ENCODE peak calls at places on chromosomes 11 and 22, in ten cellular contexts. G, L, X, S, T, F, O, P, B and H are unnamed samples. For H3K27me3, the result is how much of the 10 kb centered on the place peaks cover.

GRCh38 chr22:44399906-44400762 is 87.4 kb upstream of the SHISAL1 start:
- DNase-seq in G (no peak), L (no peak), X (no peak), S (peak), T (peak), F (peak), O (peak), P (no peak), B (no peak), H (no peak)

GRCh38 chr22:26474687-26475086 is 8.9 kb downstream of the HPS4 start:
- DNase-seq in G (no peak), L (no peak), X (no peak), S (no peak), T (no peak), F (no peak), O (no peak), P (no peak), B (no peak), H (no peak)

GRCh38 chr11:109884501-109884900 is 208.7 kb upstream of the ZC3H12C start:
- DNase-seq in G (no peak), L (no peak), X (no peak), S (no peak), T (no peak), F (no peak), O (no peak), P (no peak), B (no peak), H (no peak)

GRCh38 chr11:79919340-79919739 is 478.5 kb upstream of the TENM4 start:
- DNase-seq in G (no peak), L (no peak), X (no peak), S (no peak), T (no peak), F (no peak), O (peak), P (no peak), B (no peak), H (peak)

GRCh38 chr22:43228330-43228729 is 41.4 kb upstream of the TTLL12 start:
- DNase-seq in G (peak), L (no peak), X (peak), S (no peak), T (peak), F (peak), O (peak), P (no peak), B (no peak), H (no peak)

GRCh38 chr11:77107950-77108349 is 5.3 kb downstream of the OMP start:
- DNase-seq in G (peak), L (no peak), X (no peak), S (peak), T (no peak), F (peak), O (peak), P (no peak), B (no peak), H (no peak)

GRCh38 chr22:30701872-30702271 is 7.2 kb downstream of the OSBP2 start:
- DNase-seq in G (peak), L (no peak), X (no peak), S (no peak), T (no peak), F (no peak), O (no peak), P (no peak), B (no peak), H (no peak)

GRCh38 chr11:77374108-77374507 is 72.6 kb upstream of the GDPD4 start:
- DNase-seq in G (no peak), L (no peak), X (no peak), S (no peak), T (no peak), F (no peak), O (no peak), P (no peak), B (no peak), H (no peak)

GRCh38 chr11:612201-612960 is 3.4 kb downstream of the IRF7 start:
- DNase-seq in G (peak), L (no peak), X (peak), S (no peak), T (no peak), F (peak), O (peak), P (no peak), B (no peak), H (no peak)

GRCh38 chr22:40509401-40510134 is 127.0 kb downstream of the MRTFA start:
- DNase-seq in G (no peak), L (peak), X (no peak), S (peak), T (no peak), F (peak), O (peak), P (no peak), B (no peak), H (no peak)

GRCh38 chr22:41501209-41501608 is 32.3 kb downstream of the ACO2 start:
- DNase-seq in G (no peak), L (no peak), X (peak), S (no peak), T (peak), F (no peak), O (no peak), P (no peak), B (no peak), H (no peak)

GRCh38 chr22:27896251-27896650 is 22.8 kb downstream of the PITPNB start:
- DNase-seq in G (no peak), L (no peak), X (no peak), S (no peak), T (no peak), F (no peak), O (peak), P (no peak), B (no peak), H (no peak)

GRCh38 chr22:24159650-24160049 is 21.6 kb upstream of the SUSD2 start:
- DNase-seq in G (no peak), L (no peak), X (no peak), S (peak), T (no peak), F (no peak), O (no peak), P (no peak), B (no peak), H (no peak)

GRCh38 chr11:10779086-10779485 is 28.0 kb downstream of the CTR9 start:
- DNase-seq in G (no peak), L (no peak), X (no peak), S (no peak), T (no peak), F (no peak), O (no peak), P (no peak), B (no peak), H (no peak)

GRCh38 chr11:44524751-44525171 is 40.7 kb upstream of the CD82 start:
- DNase-seq in G (no peak), L (no peak), X (no peak), S (no peak), T (no peak), F (no peak), O (no peak), P (no peak), B (no peak), H (no peak)

GRCh38 chr11:2193099-2193886 is 21.7 kb upstream of the TH start:
- DNase-seq in G (no peak), L (no peak), X (no peak), S (no peak), T (peak), F (peak), O (peak), P (no peak), B (no peak), H (no peak)

GRCh38 chr11:79116600-79116999 is 324.2 kb downstream of the TENM4 start:
- DNase-seq in G (no peak), L (no peak), X (no peak), S (no peak), T (no peak), F (no peak), O (no peak), P (no peak), B (no peak), H (no peak)

GRCh38 chr11:96391698-96392307 is 2.0 kb downstream of the JRKL start:
- DNase-seq in G (no peak), L (no peak), X (no peak), S (no peak), T (no peak), F (no peak), O (no peak), P (no peak), B (no peak), H (no peak)

GRCh38 chr11:70775386-70775785 is 377.1 kb downstream of the CTTN start:
- DNase-seq in G (no peak), L (no peak), X (no peak), S (no peak), T (no peak), F (no peak), O (no peak), P (no peak), B (no peak), H (no peak)
- H3K27me3 ChIP-seq in G (under half), L (under half), X (under half), S (under half), T (under half), F (under half), O (under half), P (under half), B (under half), H (under half)

DNA sequence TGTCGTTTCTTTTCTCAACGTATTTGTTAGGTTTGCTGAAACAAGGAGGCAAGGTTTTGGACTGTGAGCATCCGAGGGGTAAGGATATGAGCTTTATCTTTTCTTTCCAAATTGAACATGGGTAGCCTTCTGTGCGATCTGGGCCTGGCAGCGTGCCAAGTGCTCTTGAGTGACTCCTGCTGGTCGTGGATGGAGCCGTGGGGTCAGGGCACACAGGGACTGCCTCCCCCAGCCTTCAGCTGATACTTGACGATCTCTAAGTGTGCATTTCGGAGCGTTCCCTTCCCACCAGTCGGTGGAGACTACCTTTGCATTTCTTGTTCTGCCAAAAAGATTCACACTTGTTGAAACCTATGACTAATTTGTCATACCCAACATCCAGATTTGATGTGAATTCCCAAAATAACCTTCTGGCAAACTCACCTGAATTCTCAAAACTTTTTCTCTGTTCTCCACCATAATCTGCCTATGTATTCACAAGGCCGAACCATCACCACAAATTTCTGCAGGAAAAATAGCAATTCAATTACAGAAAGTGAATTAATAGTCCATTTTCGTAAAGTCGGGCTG is 40.2 kb upstream of the CLMP start:
- DNase-seq in G (peak), L (peak), X (peak), S (no peak), T (peak), F (peak), O (peak), P (no peak), B (no peak), H (no peak)
- TF ChIP-seq POLR2AphosphoS5 in G (peak), L (peak), X (no peak), S (no peak), T (no peak), F (no peak), O (peak), P (peak), B (no peak), H (peak)

DNA sequence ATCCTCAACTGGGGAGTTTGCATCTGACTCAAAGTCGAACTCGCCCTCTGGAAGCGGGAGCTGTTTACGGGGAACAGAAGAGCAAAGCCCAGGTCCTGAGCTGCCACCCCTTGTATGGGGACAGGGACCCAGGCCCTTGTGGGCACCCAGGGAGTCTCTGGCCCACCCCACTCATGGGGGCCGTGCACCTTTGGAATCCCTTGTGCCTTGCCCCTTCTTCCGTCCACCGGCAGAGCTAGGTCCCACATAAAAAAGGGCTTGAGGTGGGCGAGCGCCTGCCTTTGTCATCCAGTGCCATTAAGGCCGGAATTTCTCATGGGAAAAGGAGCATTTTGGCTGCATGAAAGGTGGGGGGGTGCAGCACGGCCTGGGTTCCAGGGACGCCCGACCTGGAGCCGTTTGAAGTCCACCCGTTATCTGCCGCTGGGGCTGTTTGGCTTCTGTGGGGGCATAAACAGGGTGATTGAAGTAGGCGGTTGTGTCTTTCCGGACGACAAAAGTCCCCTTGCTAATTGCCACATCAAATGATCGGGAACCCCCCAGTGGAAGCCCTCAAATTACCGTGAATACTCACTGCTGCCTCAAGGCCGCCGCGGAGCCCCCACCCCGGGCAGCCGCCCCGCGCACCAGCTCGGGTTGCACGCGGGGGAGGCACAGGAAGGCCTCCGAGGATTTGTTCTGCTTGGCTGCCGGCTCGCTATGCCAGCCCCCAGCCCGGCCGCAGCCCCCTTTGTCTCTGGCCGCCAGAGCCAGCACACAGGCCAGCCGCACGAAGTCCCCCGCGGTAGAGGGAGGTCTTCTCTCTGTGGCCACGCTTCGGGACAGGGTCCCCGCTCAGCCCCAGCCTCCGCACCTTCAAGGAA is 49.0 kb upstream of the FGF3 start:
- DNase-seq in G (no peak), L (no peak), X (peak), S (no peak), T (peak), F (no peak), O (no peak), P (no peak), B (no peak), H (no peak)
- H3K27me3 ChIP-seq in G (under half), L (under half), X (under half), S (under half), T (under half), F (under half), O (under half), P (under half), B (under half), H (under half)

GRCh38 chr11:13189561-13190435 is 87.8 kb upstream of the BMAL1 start:
- DNase-seq in G (no peak), L (no peak), X (no peak), S (no peak), T (no peak), F (no peak), O (no peak), P (no peak), B (no peak), H (no peak)

GRCh38 chr11:13183094-13183825 is 94.3 kb upstream of the BMAL1 start:
- DNase-seq in G (no peak), L (no peak), X (peak), S (no peak), T (peak), F (no peak), O (no peak), P (no peak), B (no peak), H (no peak)

GRCh38 chr11:13188179-13188578 is 89.4 kb upstream of the BMAL1 start:
- DNase-seq in G (no peak), L (no peak), X (no peak), S (no peak), T (no peak), F (no peak), O (no peak), P (no peak), B (no peak), H (no peak)

GRCh38 chr11:13184295-13184794 is 93.2 kb upstream of the BMAL1 start:
- DNase-seq in G (no peak), L (no peak), X (no peak), S (peak), T (no peak), F (no peak), O (no peak), P (no peak), B (no peak), H (no peak)

DNA sequence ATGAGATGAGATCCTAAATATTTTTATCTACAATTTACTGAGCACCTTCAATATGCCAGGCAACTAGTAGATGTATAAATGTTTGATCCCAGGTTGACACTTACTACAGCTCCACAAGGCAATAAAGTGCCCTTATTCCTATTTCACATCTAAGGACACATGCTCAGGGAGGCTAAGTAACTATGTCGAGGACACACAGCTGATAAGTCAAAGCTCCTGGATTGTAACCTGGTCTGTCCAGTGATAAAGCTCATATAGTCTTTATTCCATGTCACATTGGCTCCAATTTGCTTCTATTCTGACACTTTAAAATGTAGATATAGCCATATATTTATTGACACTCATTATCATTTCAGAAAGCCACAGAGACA is 93.8 kb upstream of the BMAL1 start:
- DNase-seq in G (no peak), L (no peak), X (no peak), S (no peak), T (no peak), F (no peak), O (no peak), P (no peak), B (no peak), H (no peak)
- TF ChIP-seq POLR2AphosphoS5 in G (no peak), L (no peak), X (no peak), S (no peak), T (no peak), F (no peak), O (no peak), P (no peak), B (no peak), H (no peak)

GRCh38 chr22:39238561-39238960 is 6.2 kb downstream of the PDGFB start:
- DNase-seq in G (no peak), L (no peak), X (no peak), S (no peak), T (no peak), F (no peak), O (no peak), P (no peak), B (no peak), H (no peak)
- H3K27me3 ChIP-seq in G (under half), L (under half), X (under half), S (under half), T (under half), F (under half), O (half or more), P (under half), B (under half), H (half or more)

GRCh38 chr22:29208879-29209623 is 3.4 kb downstream of the EMID1 start:
- DNase-seq in G (no peak), L (no peak), X (no peak), S (no peak), T (peak), F (peak), O (peak), P (no peak), B (no peak), H (no peak)
- TF ChIP-seq POLR2AphosphoS5 in G (no peak), L (no peak), X (no peak), S (no peak), T (no peak), F (no peak), O (no peak), P (no peak), B (no peak), H (no peak)

DNA sequence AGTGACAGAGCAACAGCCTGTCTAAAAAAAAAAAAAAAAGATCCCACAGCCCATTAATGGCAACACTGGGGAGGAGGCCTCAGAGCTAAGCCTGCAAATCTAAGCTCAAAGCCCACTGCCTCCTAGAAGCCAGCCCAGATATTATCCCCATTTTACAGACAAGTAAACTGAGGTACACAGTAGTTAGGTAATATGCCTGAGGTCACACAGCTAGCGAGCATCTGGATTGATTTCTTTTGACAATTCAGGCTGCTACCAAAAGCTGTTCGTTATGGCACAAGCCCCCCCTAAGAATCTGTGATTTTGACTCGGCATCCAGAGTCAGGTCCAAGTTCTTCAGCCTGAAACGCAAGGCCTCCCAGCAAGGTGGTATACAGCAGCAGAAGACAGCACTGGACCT is 13.7 kb downstream of the ELFN2 start:
- DNase-seq in G (no peak), L (no peak), X (no peak), S (no peak), T (no peak), F (no peak), O (no peak), P (no peak), B (no peak), H (no peak)
- H3K27me3 ChIP-seq in G (under half), L (under half), X (under half), S (under half), T (under half), F (under half), O (half or more), P (under half), B (under half), H (under half)

DNA sequence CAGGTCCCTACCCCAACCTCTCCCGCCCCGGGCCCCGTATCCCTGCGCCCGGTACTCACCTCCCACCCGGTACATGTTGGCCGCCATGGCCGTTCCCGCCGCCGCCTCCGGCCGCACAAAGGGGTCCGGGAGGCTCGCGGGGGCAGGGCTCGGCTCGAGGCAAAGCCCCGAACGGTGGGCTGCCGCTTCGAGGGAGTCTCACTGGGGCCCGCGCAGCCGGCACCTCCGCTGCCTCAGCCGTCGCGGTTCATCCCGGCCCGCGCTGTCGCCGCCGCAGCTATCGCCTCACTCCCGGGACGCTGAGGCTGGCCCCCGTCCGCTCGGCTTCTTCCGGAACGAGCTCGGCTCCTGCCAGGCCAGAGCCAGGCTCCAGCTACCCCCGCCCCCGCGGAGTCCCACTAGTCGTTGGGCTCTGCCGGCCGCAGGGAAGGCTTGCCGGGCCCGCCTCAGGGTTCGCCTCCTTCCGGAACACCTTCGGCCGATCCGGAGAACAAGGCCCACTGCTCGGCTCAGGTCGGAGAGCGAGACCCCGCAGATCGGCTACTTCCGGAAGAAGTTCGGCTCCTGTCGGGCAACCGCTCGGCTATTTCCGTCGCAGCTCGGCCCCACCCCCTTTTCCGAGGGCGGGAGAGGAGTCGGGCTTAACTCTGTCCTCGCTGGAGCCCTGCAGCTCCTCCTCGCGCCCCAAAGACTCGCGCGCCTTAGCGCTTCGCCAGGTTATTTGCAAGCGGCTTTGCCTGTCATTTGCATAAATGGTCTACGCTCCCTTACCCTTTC is at the start of gene MTA2:
- DNase-seq in G (peak), L (peak), X (peak), S (peak), T (peak), F (peak), O (peak), P (peak), B (peak), H (peak)
- TF ChIP-seq POLR2AphosphoS5 in G (peak), L (peak), X (peak), S (peak), T (peak), F (peak), O (peak), P (peak), B (peak), H (peak)